ENCODE peak calls at places on chromosomes 1 and 21, in six cellular contexts. O, F, G, A, E and D are unnamed samples.

GRCh38 chr1:9410737-9411297 is 118.1 kb downstream of the SPSB1 start:
- DNase-seq in A (no peak), F (peak; percentile 86), O (peak; percentile 54), E (no peak), G (no peak), D (no peak)

GRCh38 chr1:216927111-216927510 is 203.9 kb upstream of the ESRRG start:
- DNase-seq in A (no peak), F (no peak), O (no peak), E (no peak), G (no peak), D (no peak)

GRCh38 chr1:77504986-77505385 is 177.5 kb downstream of the ZZZ3 start:
- DNase-seq in F (peak; percentile 74), O (no peak), A (no peak), E (no peak), G (no peak), D (no peak)

GRCh38 chr1:4170548-4170947 is 270.5 kb upstream of the C1orf174 start:
- DNase-seq in A (no peak), E (no peak), O (no peak), G (no peak), F (no peak), D (no peak)

GRCh38 chr1:246284021-246284420 is 223.1 kb downstream of the SMYD3 start:
- DNase-seq in A (no peak), G (no peak), O (no peak), F (peak; percentile 25), E (no peak), D (no peak)

GRCh38 chr1:3695326-3696217 is 43.3 kb downstream of the TP73 start:
- DNase-seq in E (no peak), G (peak; percentile 7), O (no peak), A (no peak), F (peak; percentile 45), D (no peak)

GRCh38 chr1:59100975-59101374 is 195.9 kb upstream of the FGGY start:
- DNase-seq in F (no peak), O (no peak), G (peak; percentile 90), E (no peak), A (no peak), D (no peak)

GRCh38 chr1:173024543-173024942 is 26.2 kb downstream of the TNFSF18 start:
- DNase-seq in G (no peak), O (no peak), A (no peak), F (no peak), E (no peak), D (no peak)

GRCh38 chr1:64343105-64343960 is 126.6 kb upstream of the CACHD1 start:
- DNase-seq in G (peak; percentile 91), E (no peak), F (peak; percentile 26), A (no peak), O (peak; percentile 71), D (no peak)

GRCh38 chr1:89489037-89489729 is 35.4 kb upstream of the LRRC8B start:
- DNase-seq in O (peak; percentile 3), F (peak; percentile 68), E (peak; percentile 1), A (no peak), G (no peak), D (no peak)

GRCh38 chr1:67094191-67094590 is 40.2 kb upstream of the SLC35D1 start:
- DNase-seq in G (no peak), O (no peak), F (no peak), A (no peak), E (no peak), D (no peak)

GRCh38 chr21:28144089-28144488 is 848.6 kb downstream of the LTN1 start:
- DNase-seq in O (no peak), G (no peak), E (no peak), A (no peak), F (no peak), D (no peak)

GRCh38 chr1:227234998-227235405 is 83.3 kb downstream of the CDC42BPA start:
- DNase-seq in G (peak; percentile 76), F (peak; percentile 79), A (no peak), O (peak; percentile 21), E (no peak), D (no peak)

GRCh38 chr1:31704261-31705079 is 653 bp upstream of the COL16A1 start:
- DNase-seq in F (peak; percentile 72), G (peak; percentile 43), A (no peak), O (no peak), E (no peak), D (no peak)

GRCh38 chr1:44174630-44175029 is 33.2 kb upstream of the KLF18 start:
- DNase-seq in O (no peak), A (no peak), F (no peak), E (no peak), G (no peak), D (no peak)

GRCh38 chr1:84606977-84607376 is 32.7 kb upstream of the CTBS start:
- DNase-seq in G (no peak), A (no peak), E (no peak), F (no peak), O (no peak), D (no peak)

GRCh38 chr1:35563166-35563565 is 5.6 kb downstream of the NCDN start:
- DNase-seq in E (no peak), A (no peak), G (no peak), O (no peak), F (no peak), D (no peak)

GRCh38 chr1:84742653-84743052 is 52.4 kb upstream of the SSX2IP start:
- DNase-seq in E (no peak), O (no peak), F (no peak), G (peak; percentile 72), A (no peak), D (no peak)

GRCh38 chr1:182051938-182052337 is 9.6 kb downstream of the ZNF648 start:
- DNase-seq in E (no peak), O (no peak), A (no peak), G (no peak), F (no peak), D (no peak)

GRCh38 chr1:111894497-111894896 is 95.0 kb downstream of the KCND3 start:
- DNase-seq in G (no peak), O (no peak), A (no peak), E (no peak), F (no peak), D (no peak)

GRCh38 chr21:42621166-42621827 is 32.1 kb upstream of the PDE9A start:
- DNase-seq in F (no peak), G (no peak), A (no peak), E (no peak), O (no peak), D (no peak)

GRCh38 chr1:50651476-50652263 is 228.4 kb upstream of the DMRTA2 start:
- DNase-seq in F (no peak), A (no peak), O (no peak), G (no peak), E (no peak), D (no peak)

GRCh38 chr1:211633523-211633843 is 41.9 kb downstream of the NEK2 start:
- DNase-seq in A (no peak), G (no peak), O (no peak), F (no peak), E (no peak), D (no peak)

GRCh38 chr1:89311757-89312156 is 39.1 kb upstream of the GBP5 start:
- DNase-seq in E (no peak), F (peak; percentile 13), O (no peak), A (no peak), G (no peak), D (no peak)

GRCh38 chr1:215635827-215636226 is 68.7 kb downstream of the KCTD3 start:
- DNase-seq in O (no peak), F (no peak), G (no peak), E (no peak), A (peak; percentile 61), D (no peak)

GRCh38 chr21:40595806-40596205 is 251.2 kb downstream of the DSCAM start:
- DNase-seq in G (no peak), O (no peak), E (no peak), F (no peak), A (no peak), D (no peak)